ENCODE peak calls at places on chromosome 12, in eight cellular contexts. One of them, this sample, is unnamed.

GRCh38 chr12:32644455-32644854 is 34.6 kb upstream of the DNM1L start:
- DNase-seq in thoracic aorta: no peak
- DNase-seq in posterior vena cava: no peak
- DNase-seq in activated T-cell treated with anti-CD3 and anti-CD28 coated beads, Interleukin-2, amount 50 U/mL, for 4 hours: no peak
- DNase-seq in COR-L47: no peak
- DNase-seq in activated naive CD8-positive, alpha-beta T cell treated with anti-CD3 and anti-CD28 coated beads, Interleukin-2, amount 50 U/mL, for 16 hours: no peak
- DNase-seq in caudate nucleus: no peak
- DNase-seq in dermis blood vessel endothelial cell: no peak
- DNase-seq in this sample: no peak

GRCh38 chr12:88052686-88053085 is 23.5 kb upstream of the C12orf50 start:
- DNase-seq in caudate nucleus: peak; percentile 3
- DNase-seq in posterior vena cava: no peak
- DNase-seq in activated T-cell treated with anti-CD3 and anti-CD28 coated beads, Interleukin-2, amount 50 U/mL, for 4 hours: no peak
- DNase-seq in thoracic aorta: no peak
- DNase-seq in dermis blood vessel endothelial cell: peak; percentile 53
- DNase-seq in COR-L47: peak; percentile 49
- DNase-seq in activated naive CD8-positive, alpha-beta T cell treated with anti-CD3 and anti-CD28 coated beads, Interleukin-2, amount 50 U/mL, for 16 hours: no peak
- DNase-seq in this sample: peak; percentile 4

GRCh38 chr12:62898568-62898967 is 36.4 kb downstream of the PPM1H start:
- DNase-seq in posterior vena cava: no peak
- DNase-seq in thoracic aorta: no peak
- DNase-seq in activated naive CD8-positive, alpha-beta T cell treated with anti-CD3 and anti-CD28 coated beads, Interleukin-2, amount 50 U/mL, for 16 hours: no peak
- DNase-seq in caudate nucleus: no peak
- DNase-seq in dermis blood vessel endothelial cell: peak; percentile 14
- DNase-seq in activated T-cell treated with anti-CD3 and anti-CD28 coated beads, Interleukin-2, amount 50 U/mL, for 4 hours: no peak
- DNase-seq in COR-L47: no peak
- DNase-seq in this sample: no peak

GRCh38 chr12:45522227-45522626 is 207.3 kb upstream of the ARID2 start:
- DNase-seq in activated T-cell treated with anti-CD3 and anti-CD28 coated beads, Interleukin-2, amount 50 U/mL, for 4 hours: no peak
- DNase-seq in COR-L47: no peak
- DNase-seq in posterior vena cava: no peak
- DNase-seq in dermis blood vessel endothelial cell: no peak
- DNase-seq in thoracic aorta: no peak
- DNase-seq in activated naive CD8-positive, alpha-beta T cell treated with anti-CD3 and anti-CD28 coated beads, Interleukin-2, amount 50 U/mL, for 16 hours: no peak
- DNase-seq in caudate nucleus: no peak
- DNase-seq in this sample: no peak

GRCh38 chr12:43776498-43776897 is 17.7 kb downstream of the IRAK4 start:
- DNase-seq in posterior vena cava: no peak
- DNase-seq in thoracic aorta: no peak
- DNase-seq in dermis blood vessel endothelial cell: peak; percentile 9
- DNase-seq in COR-L47: no peak
- DNase-seq in activated T-cell treated with anti-CD3 and anti-CD28 coated beads, Interleukin-2, amount 50 U/mL, for 4 hours: no peak
- DNase-seq in activated naive CD8-positive, alpha-beta T cell treated with anti-CD3 and anti-CD28 coated beads, Interleukin-2, amount 50 U/mL, for 16 hours: no peak
- DNase-seq in caudate nucleus: no peak
- DNase-seq in this sample: no peak

GRCh38 chr12:110796952-110797351 is 49.8 kb upstream of the CCDC63 start:
- DNase-seq in dermis blood vessel endothelial cell: no peak
- DNase-seq in posterior vena cava: no peak
- DNase-seq in activated T-cell treated with anti-CD3 and anti-CD28 coated beads, Interleukin-2, amount 50 U/mL, for 4 hours: no peak
- DNase-seq in activated naive CD8-positive, alpha-beta T cell treated with anti-CD3 and anti-CD28 coated beads, Interleukin-2, amount 50 U/mL, for 16 hours: no peak
- DNase-seq in thoracic aorta: no peak
- DNase-seq in COR-L47: no peak
- DNase-seq in caudate nucleus: no peak
- DNase-seq in this sample: no peak

GRCh38 chr12:55637467-55637866 is 775 bp downstream of the OR10P1 start:
- DNase-seq in activated T-cell treated with anti-CD3 and anti-CD28 coated beads, Interleukin-2, amount 50 U/mL, for 4 hours: no peak
- DNase-seq in caudate nucleus: no peak
- DNase-seq in activated naive CD8-positive, alpha-beta T cell treated with anti-CD3 and anti-CD28 coated beads, Interleukin-2, amount 50 U/mL, for 16 hours: no peak
- DNase-seq in dermis blood vessel endothelial cell: no peak
- DNase-seq in posterior vena cava: no peak
- DNase-seq in thoracic aorta: no peak
- DNase-seq in COR-L47: no peak
- DNase-seq in this sample: no peak

GRCh38 chr12:115950959-115951358 is 326.5 kb downstream of the MED13L start:
- DNase-seq in posterior vena cava: no peak
- DNase-seq in caudate nucleus: no peak
- DNase-seq in activated naive CD8-positive, alpha-beta T cell treated with anti-CD3 and anti-CD28 coated beads, Interleukin-2, amount 50 U/mL, for 16 hours: no peak
- DNase-seq in activated T-cell treated with anti-CD3 and anti-CD28 coated beads, Interleukin-2, amount 50 U/mL, for 4 hours: no peak
- DNase-seq in dermis blood vessel endothelial cell: no peak
- DNase-seq in thoracic aorta: no peak
- DNase-seq in COR-L47: no peak
- DNase-seq in this sample: no peak

GRCh38 chr12:40953076-40953475 is 235.0 kb upstream of the PDZRN4 start:
- DNase-seq in activated naive CD8-positive, alpha-beta T cell treated with anti-CD3 and anti-CD28 coated beads, Interleukin-2, amount 50 U/mL, for 16 hours: no peak
- DNase-seq in caudate nucleus: no peak
- DNase-seq in posterior vena cava: no peak
- DNase-seq in thoracic aorta: no peak
- DNase-seq in COR-L47: no peak
- DNase-seq in dermis blood vessel endothelial cell: no peak
- DNase-seq in activated T-cell treated with anti-CD3 and anti-CD28 coated beads, Interleukin-2, amount 50 U/mL, for 4 hours: no peak
- DNase-seq in this sample: no peak

GRCh38 chr12:2693980-2694379 is 100.8 kb upstream of the FKBP4 start:
- DNase-seq in posterior vena cava: no peak
- DNase-seq in thoracic aorta: no peak
- DNase-seq in caudate nucleus: no peak
- DNase-seq in COR-L47: no peak
- DNase-seq in activated naive CD8-positive, alpha-beta T cell treated with anti-CD3 and anti-CD28 coated beads, Interleukin-2, amount 50 U/mL, for 16 hours: no peak
- DNase-seq in dermis blood vessel endothelial cell: no peak
- DNase-seq in activated T-cell treated with anti-CD3 and anti-CD28 coated beads, Interleukin-2, amount 50 U/mL, for 4 hours: no peak
- DNase-seq in this sample: no peak

This sample was measured in NCI-H2107.